ENCODE peak calls at places on chromosomes 3 and 15, in six cellular contexts. F, J, T, A, Y and B are unnamed samples.

GRCh38 chr15:77081971-77082370 is 11.1 kb upstream of the TSPAN3 start:
- DNase-seq in F (no peak), J (no peak), T (no peak), A (no peak), Y (no peak), B (no peak)

GRCh38 chr3:64214002-64214696 is 11.1 kb downstream of the PRICKLE2 start:
- DNase-seq in F (peak), J (no peak), T (peak), A (peak), Y (no peak), B (no peak)

GRCh38 chr3:152865675-152866074 is 30.7 kb downstream of the P2RY1 start:
- DNase-seq in F (no peak), J (no peak), T (no peak), A (no peak), Y (no peak), B (no peak)

GRCh38 chr3:155019576-155019975 is 60.5 kb upstream of the MME start:
- DNase-seq in F (no peak), J (no peak), T (peak), A (peak), Y (no peak), B (no peak)

GRCh38 chr3:49785565-49786356 is 581 bp downstream of the IP6K1 start:
- DNase-seq in F (peak), J (peak), T (peak), A (peak), Y (no peak), B (no peak)

GRCh38 chr3:46065294-46065705 is 38.0 kb upstream of the XCR1 start:
- DNase-seq in F (peak), J (no peak), T (no peak), A (no peak), Y (peak), B (peak)

GRCh38 chr3:111236833-111237713 is 165.5 kb downstream of the NECTIN3 start:
- DNase-seq in F (no peak), J (no peak), T (peak), A (peak), Y (no peak), B (no peak)

GRCh38 chr3:112685956-112686355 is 45.0 kb upstream of the CCDC80 start:
- DNase-seq in F (no peak), J (no peak), T (no peak), A (peak), Y (no peak), B (no peak)

GRCh38 chr3:121943434-121943833 is 49.2 kb downstream of the SLC15A2 start:
- DNase-seq in F (no peak), J (no peak), T (no peak), A (no peak), Y (no peak), B (no peak)

GRCh38 chr3:185400340-185400667 is 37.4 kb downstream of the MAP3K13 start:
- DNase-seq in F (no peak), J (no peak), T (no peak), A (no peak), Y (no peak), B (no peak)

GRCh38 chr3:39810647-39811161 is 1.3 kb downstream of the MYRIP start:
- DNase-seq in F (no peak), J (peak), T (no peak), A (no peak), Y (no peak), B (peak)

GRCh38 chr3:128787256-128788253 is 61.6 kb downstream of the RAB7A start:
- DNase-seq in F (no peak), J (peak), T (peak), A (peak), Y (no peak), B (peak)

GRCh38 chr3:17639257-17639656 is 103.2 kb downstream of the TBC1D5 start:
- DNase-seq in F (no peak), J (no peak), T (peak), A (peak), Y (no peak), B (no peak)

GRCh38 chr3:4493931-4494806 is 1.0 kb downstream of the ITPR1 start:
- DNase-seq in F (no peak), J (peak), T (peak), A (peak), Y (no peak), B (no peak)

GRCh38 chr3:197599089-197599765 is 43.5 kb upstream of the BDH1 start:
- DNase-seq in F (peak), J (peak), T (peak), A (peak), Y (peak), B (peak)

DNA sequence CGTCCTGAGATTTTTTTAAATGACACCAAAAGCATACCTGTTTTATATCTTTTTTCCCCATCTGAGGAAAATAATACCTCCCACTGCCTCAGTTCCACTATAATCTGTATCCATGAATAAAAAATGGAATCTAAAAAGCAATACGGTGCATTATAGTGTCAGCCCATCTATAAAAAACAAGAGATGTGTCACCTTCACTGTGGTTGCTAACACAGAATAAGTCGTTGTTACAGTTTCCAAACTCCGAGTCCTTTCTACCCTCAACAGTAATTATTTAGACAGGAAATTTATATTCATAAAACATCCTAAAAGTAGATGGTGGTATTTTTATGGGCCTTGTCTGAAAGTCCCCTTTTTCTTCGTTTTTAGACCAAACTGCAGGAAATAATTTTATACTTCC is 19.4 kb downstream of the RFTN1 start:
- DNase-seq in F (no peak), J (no peak), T (no peak), A (no peak), Y (no peak), B (no peak)
- TF ChIP-seq CTCF in F (no peak), J (no peak), T (no peak), A (no peak), Y (no peak), B (no peak)

DNA sequence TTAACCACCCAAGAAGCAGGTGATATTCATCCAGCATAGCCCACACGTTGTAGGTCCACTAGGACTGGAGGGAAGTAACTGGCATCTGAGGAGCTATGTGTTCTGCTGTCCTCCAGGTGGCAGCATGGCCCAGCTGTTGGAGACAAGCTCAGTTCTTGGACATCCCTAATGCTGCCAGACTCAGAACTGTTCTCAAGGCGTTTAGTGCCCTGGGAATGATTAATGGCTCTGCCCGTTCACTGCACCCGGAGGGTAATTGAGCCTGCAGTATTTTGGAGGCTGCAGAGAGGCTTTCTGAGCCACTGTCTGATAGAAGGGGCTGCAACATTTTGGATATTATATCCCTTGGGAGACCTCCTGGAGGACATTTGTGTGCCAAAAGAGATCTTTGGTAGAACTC is 521.2 kb upstream of the SEMA6D start:
- DNase-seq in F (peak), J (peak), T (peak), A (peak), Y (peak), B (peak)
- TF ChIP-seq CTCF in F (peak), J (peak), T (peak), A (peak), Y (peak), B (peak)

GRCh38 chr3:141465221-141465620 is 21.6 kb upstream of the RASA2 start:
- DNase-seq in F (no peak), J (no peak), T (peak), A (peak), Y (no peak), B (no peak)
- TF ChIP-seq CTCF in F (peak), J (no peak), T (peak), A (peak), Y (no peak), B (no peak)

DNA sequence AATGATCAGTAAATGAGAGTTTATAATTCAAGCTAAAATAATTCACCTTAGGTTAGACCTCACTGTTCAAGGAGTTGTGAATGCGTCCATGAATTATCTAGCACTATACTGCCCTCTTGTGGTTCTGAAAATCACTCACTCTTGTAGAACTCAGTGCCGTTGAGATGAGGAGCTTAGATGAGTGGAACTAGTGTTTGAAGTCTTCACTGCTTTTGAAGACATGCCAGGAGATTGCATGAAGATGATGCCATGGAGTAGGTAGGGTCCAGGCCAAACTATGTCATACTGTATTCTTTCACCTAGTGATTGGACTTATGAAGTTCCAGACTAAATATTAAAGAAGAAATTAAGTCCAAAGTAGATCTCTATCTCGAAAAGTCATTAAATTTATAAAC is 28.8 kb downstream of the LYSMD4 start:
- DNase-seq in F (peak), J (peak), T (peak), A (peak), Y (peak), B (peak)
- TF ChIP-seq CTCF in F (peak), J (peak), T (peak), A (peak), Y (peak), B (peak)

GRCh38 chr15:87420017-87420416 is 836.5 kb downstream of the NTRK3 start:
- DNase-seq in F (no peak), J (no peak), T (no peak), A (no peak), Y (no peak), B (no peak)

GRCh38 chr15:87416591-87417257 is 839.8 kb downstream of the NTRK3 start:
- DNase-seq in F (no peak), J (no peak), T (no peak), A (peak), Y (no peak), B (no peak)

GRCh38 chr15:87419341-87419740 is 837.2 kb downstream of the NTRK3 start:
- DNase-seq in F (no peak), J (no peak), T (no peak), A (no peak), Y (no peak), B (no peak)
- TF ChIP-seq CTCF in F (no peak), J (no peak), T (no peak), A (no peak), Y (no peak), B (no peak)

DNA sequence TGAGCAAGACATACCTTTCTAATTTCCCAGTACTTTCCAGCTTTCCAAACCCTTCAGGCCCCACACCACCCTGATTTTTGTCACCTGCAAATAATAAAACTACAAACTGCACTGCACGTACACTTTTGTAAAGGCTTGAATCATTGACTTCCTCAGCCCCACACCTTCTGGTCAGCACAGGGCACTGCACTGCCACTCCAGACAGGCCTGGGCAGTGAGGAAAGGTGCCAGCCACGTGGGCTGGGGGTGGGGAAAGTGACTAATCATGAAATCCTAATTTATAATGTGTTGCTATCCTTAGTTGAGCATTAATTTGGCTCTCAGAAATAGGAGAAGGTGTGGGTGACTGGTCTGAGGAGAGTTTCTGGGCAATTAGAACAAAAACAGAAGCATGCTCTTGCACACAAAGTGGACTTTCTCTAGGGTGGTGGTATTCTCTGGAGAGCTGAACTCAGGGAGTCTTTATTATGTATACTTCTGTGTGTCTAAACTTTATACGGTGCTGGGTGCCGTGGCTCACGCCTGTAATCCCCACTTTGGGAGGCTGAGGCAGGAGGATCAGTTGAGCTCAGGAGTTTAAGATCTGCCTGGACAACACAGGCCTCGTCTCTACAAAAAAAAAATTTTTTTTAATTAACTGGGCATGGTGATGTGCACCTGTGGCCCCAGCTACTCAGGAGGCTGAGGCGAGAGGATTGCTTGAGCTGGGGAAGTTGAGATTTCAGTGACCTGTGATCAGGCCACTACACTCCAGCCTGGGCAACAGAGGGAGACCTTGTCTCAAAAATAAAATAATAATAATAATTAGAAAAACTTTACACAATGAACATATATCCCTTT is 58.2 kb upstream of the FLNB start:
- DNase-seq in F (peak), J (no peak), T (no peak), A (no peak), Y (no peak), B (no peak)
- TF ChIP-seq CTCF in F (peak), J (peak), T (peak), A (peak), Y (no peak), B (no peak)

DNA sequence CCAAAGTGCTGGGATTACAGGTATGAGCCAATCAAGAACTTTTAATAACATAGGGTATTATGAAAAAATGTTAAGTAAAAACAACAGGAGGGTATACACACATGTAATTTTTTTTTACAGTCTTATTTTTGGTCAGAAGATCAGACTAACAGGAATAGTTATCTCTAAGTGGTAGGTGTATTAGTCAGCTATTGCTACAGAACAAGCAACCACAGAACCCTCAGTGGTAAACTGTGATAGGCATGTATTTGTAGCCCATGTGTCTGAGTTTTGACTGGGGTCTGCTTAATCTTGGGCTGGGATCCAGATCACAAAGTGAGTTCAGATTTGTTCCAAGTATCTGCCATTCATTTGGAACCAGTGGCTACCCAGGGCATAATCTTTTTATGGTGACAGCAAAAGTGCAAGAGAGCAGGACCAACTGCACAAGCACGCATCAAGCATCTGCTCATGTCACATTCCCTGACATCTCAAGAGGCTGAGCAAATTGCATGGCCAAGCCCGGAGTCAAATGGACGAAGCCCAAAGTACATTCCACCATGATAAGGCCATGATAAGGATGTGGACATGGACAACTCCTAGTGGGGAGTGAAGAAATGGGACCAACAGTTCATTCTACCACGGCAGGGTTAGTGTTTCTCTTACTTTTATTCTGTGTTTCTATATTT is 3.0 kb upstream of the IL5RA start:
- DNase-seq in F (no peak), J (no peak), T (peak), A (peak), Y (no peak), B (no peak)
- TF ChIP-seq CTCF in F (no peak), J (no peak), T (no peak), A (no peak), Y (no peak), B (no peak)

DNA sequence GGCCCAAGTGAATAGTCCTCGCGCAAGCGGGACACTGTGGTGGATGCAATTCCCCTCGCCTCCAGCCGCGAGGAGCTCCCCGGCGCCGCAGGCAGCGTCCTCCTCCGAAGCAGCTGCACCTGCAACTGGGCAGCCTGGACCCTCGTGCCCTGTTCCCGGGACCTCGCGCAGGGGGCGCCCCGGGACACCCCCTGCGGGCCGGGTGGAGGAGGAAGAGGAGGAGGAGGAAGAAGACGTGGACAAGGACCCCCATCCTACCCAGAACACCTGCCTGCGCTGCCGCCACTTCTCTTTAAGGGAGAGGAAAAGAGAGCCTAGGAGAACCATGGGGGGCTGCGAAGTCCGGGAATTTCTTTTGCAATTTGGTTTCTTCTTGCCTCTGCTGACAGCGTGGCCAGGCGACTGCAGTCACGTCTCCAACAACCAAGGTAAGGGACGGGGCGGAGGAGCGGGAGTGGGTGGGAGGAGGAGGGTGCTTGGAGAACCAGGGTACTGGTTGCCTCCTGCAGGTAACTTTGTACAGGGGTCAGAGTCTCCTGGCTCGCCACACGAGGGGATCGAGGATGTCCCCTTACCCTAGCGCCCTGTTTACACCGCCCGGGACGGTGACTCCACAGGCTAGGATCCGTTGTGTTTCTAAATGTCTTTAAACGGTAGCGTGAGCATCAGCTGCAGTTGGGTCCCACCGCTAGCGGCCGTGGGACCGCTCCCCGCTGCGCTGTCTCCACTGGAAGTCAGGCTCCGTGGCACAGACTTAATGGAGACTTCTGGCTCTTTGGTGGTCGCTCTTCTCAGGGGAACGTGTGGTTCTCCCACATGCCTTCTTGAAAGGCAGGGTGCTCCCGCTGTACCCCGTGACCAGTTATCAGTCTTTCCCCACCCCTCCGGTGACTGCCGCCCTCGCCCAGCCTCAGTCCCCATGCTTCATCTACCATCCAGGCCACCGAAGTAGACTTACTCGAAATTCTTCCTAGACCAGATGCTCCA is at the start of gene EPHA6:
- DNase-seq in F (peak), J (peak), T (no peak), A (no peak), Y (peak), B (no peak)
- TF ChIP-seq CTCF in F (no peak), J (no peak), T (no peak), A (no peak), Y (no peak), B (no peak)

DNA sequence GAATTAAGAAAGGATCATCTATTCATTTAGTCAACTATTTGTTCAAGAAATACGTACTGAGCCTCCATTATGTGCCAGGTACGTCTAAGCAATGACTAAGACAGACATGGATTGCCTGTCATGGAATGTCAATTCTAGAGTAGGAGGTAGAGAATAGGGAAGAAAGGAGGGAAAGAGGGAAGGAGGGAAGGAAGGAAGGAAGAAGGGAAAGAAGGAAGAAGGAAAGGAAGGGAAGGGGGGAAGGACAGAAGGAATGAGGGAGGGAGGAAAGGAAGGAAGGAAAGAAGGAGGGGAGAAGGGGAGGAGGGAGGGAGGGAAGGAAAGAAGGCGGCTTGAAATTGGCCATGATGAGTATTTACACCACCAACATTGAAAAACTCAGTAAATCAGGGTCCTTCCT is 39.3 kb upstream of the RFTN1 start:
- DNase-seq in F (no peak), J (no peak), T (no peak), A (no peak), Y (no peak), B (no peak)
- TF ChIP-seq CTCF in F (no peak), J (no peak), T (no peak), A (no peak), Y (no peak), B (no peak)